ENCODE peak calls at places on chromosomes 6 and 20, in five cellular contexts. F, N, O, B and D are unnamed samples.

GRCh38 chr6:84282566-84282965 is 55.1 kb upstream of the CEP162 start:
- DNase-seq in B (peak), N (no peak), O (no peak), F (no peak), D (no peak)

GRCh38 chr6:151807513-151808330 is at the start of gene ESR1:
- DNase-seq in O (no peak), B (peak), F (no peak), N (no peak), D (no peak)

GRCh38 chr6:15614277-15614676 is 48.6 kb downstream of the DTNBP1 start:
- DNase-seq in F (no peak), O (no peak), N (no peak), B (no peak), D (no peak)

GRCh38 chr6:42140756-42141602 is 1.4 kb downstream of the C6orf132 start:
- DNase-seq in O (no peak), F (no peak), B (peak), N (peak), D (no peak)

GRCh38 chr6:88573561-88573960 is 389.9 kb downstream of the RNGTT start:
- DNase-seq in B (no peak), F (no peak), N (no peak), O (no peak), D (no peak)

GRCh38 chr20:8151371-8151770 is 19.3 kb downstream of the PLCB1 start:
- DNase-seq in F (peak), B (no peak), O (no peak), N (no peak), D (no peak)

GRCh38 chr20:50733644-50734349 is 2.4 kb downstream of the PARD6B start:
- DNase-seq in F (no peak), N (no peak), B (no peak), O (no peak), D (no peak)

GRCh38 chr6:34592208-34592952 is 36.3 kb upstream of the SPDEF start:
- DNase-seq in B (no peak), O (no peak), N (no peak), F (no peak), D (no peak)

GRCh38 chr20:19735446-19735845 is 22.6 kb upstream of the RIN2 start:
- DNase-seq in O (no peak), B (peak), N (no peak), F (peak), D (no peak)

GRCh38 chr20:63551068-63551467 is 2.9 kb upstream of the FNDC11 start:
- DNase-seq in F (no peak), O (no peak), N (no peak), B (no peak), D (no peak)

GRCh38 chr6:21000391-21000801 is 466.1 kb downstream of the CDKAL1 start:
- DNase-seq in B (no peak), N (no peak), F (no peak), O (no peak), D (no peak)

GRCh38 chr6:41672016-41672415 is 33.7 kb downstream of the MDFI start:
- DNase-seq in B (no peak), N (no peak), O (no peak), F (no peak), D (no peak)

GRCh38 chr6:80440496-80441160 is 334.2 kb downstream of the BCKDHB start:
- DNase-seq in B (no peak), F (no peak), N (no peak), O (no peak), D (no peak)

GRCh38 chr6:38015341-38015740 is 195.8 kb downstream of the ZFAND3 start:
- DNase-seq in F (no peak), O (no peak), N (no peak), B (no peak), D (no peak)

GRCh38 chr6:14423330-14423729 is 305.8 kb downstream of the CD83 start:
- DNase-seq in N (no peak), B (no peak), F (no peak), O (no peak), D (no peak)

GRCh38 chr20:4559106-4559505 is 162.6 kb upstream of the PRND start:
- DNase-seq in N (no peak), B (peak), F (no peak), O (no peak), D (no peak)

GRCh38 chr6:158042245-158042798 is 60.7 kb downstream of the SYNJ2 start:
- DNase-seq in F (peak), O (no peak), N (peak), B (peak), D (no peak)

GRCh38 chr6:109456710-109457595 is 1.4 kb upstream of the MICAL1 start:
- DNase-seq in B (peak), F (no peak), O (no peak), N (no peak), D (no peak)

GRCh38 chr6:161029195-161029809 is 37.7 kb downstream of the MAP3K4 start:
- DNase-seq in N (no peak), F (peak), O (no peak), B (peak), D (no peak)

GRCh38 chr6:148293181-148293995 is 49.2 kb upstream of the SASH1 start:
- DNase-seq in F (no peak), O (no peak), N (no peak), B (peak), D (no peak)

GRCh38 chr6:162625846-162626540 is 101.6 kb downstream of the PRKN start:
- DNase-seq in B (peak), N (no peak), F (no peak), O (no peak), D (no peak)

GRCh38 chr6:137307163-137307851 is 88.1 kb upstream of the IFNGR1 start:
- DNase-seq in F (no peak), B (no peak), N (no peak), O (no peak), D (no peak)

GRCh38 chr6:11083491-11083890 is 10.1 kb upstream of the SMIM13 start:
- DNase-seq in O (no peak), F (no peak), B (peak), N (no peak), D (no peak)